ENCODE peak calls at places on chromosomes 11 and 22, in four cellular contexts. P is activated CD4-positive, alpha-beta T cell treated with anti-CD3 and anti-CD28 coated beads, Interleukin-2, amount 50 U/mL, for 48 hours; C is mammary epithelial cell; G is mesenchymal stem cell. Z is an unnamed sample.

GRCh38 chr22:20663137-20663828 is 110.6 kb upstream of the SERPIND1 start:
- DNase-seq in C (peak), P (no peak), G (peak), Z (no peak)

GRCh38 chr11:46036969-46037368 is 84.3 kb downstream of the PHF21A start:
- DNase-seq in G (no peak), C (no peak), P (no peak), Z (no peak)

GRCh38 chr11:96456111-96456510 is 66.3 kb downstream of the JRKL start:
- DNase-seq in P (no peak), G (no peak), C (no peak), Z (no peak)

GRCh38 chr11:121237686-121238658 is 54.6 kb upstream of the SC5D start:
- DNase-seq in G (peak), P (peak), C (peak), Z (no peak)

GRCh38 chr11:57358991-57359390 is 20.8 kb downstream of the P2RX3 start:
- DNase-seq in P (no peak), G (no peak), C (no peak), Z (no peak)

GRCh38 chr22:29212738-29213137 is 7.0 kb downstream of the EMID1 start:
- DNase-seq in P (no peak), C (no peak), G (no peak), Z (no peak)

GRCh38 chr11:130909650-130910049 is 6.6 kb downstream of the SNX19 start:
- DNase-seq in G (peak), P (no peak), C (peak), Z (no peak)

GRCh38 chr11:121431820-121432526 is 20.1 kb upstream of the SORL1 start:
- DNase-seq in G (no peak), C (no peak), P (no peak), Z (no peak)

GRCh38 chr11:40393511-40393910 is 1065.9 kb downstream of the LRRC4C start:
- DNase-seq in G (no peak), C (no peak), P (no peak), Z (no peak)

GRCh38 chr22:19357270-19358105 is 66.0 kb upstream of the CLTCL1 start:
- DNase-seq in C (no peak), G (peak), P (no peak), Z (no peak)

GRCh38 chr11:45982656-45983470 is 60.4 kb downstream of the LARGE2 start:
- DNase-seq in G (peak), C (peak), P (peak), Z (peak)

GRCh38 chr11:124150684-124151083 is 32.5 kb upstream of the OR10D3 start:
- DNase-seq in G (no peak), C (no peak), P (no peak), Z (no peak)

GRCh38 chr11:102703826-102704493 is 1.6 kb downstream of the MMP27 start:
- DNase-seq in C (no peak), G (no peak), P (no peak), Z (no peak)

GRCh38 chr11:69382131-69383128 is 88.5 kb downstream of the MYEOV start:
- DNase-seq in G (no peak), P (no peak), C (no peak), Z (peak)

GRCh38 chr11:33934450-33934849 is 42.6 kb upstream of the LMO2 start:
- DNase-seq in C (no peak), G (no peak), P (no peak), Z (no peak)

GRCh38 chr11:109970516-109971183 is 122.5 kb upstream of the ZC3H12C start:
- DNase-seq in G (no peak), P (no peak), C (peak), Z (no peak)

GRCh38 chr11:66987158-66987620 is 12.1 kb downstream of the C11orf86 start:
- DNase-seq in P (no peak), C (no peak), G (no peak), Z (peak)

GRCh38 chr11:26143553-26144308 is 188.2 kb upstream of the ANO3 start:
- DNase-seq in C (no peak), G (no peak), P (no peak), Z (no peak)

GRCh38 chr11:2951235-2952110 is 22.3 kb upstream of the PHLDA2 start:
- DNase-seq in C (peak), P (no peak), G (peak), Z (no peak)

GRCh38 chr11:33089776-33090175 is 50.4 kb downstream of the TCP11L1 start:
- DNase-seq in P (no peak), C (peak), G (peak), Z (no peak)

GRCh38 chr22:48629631-48630443 is 1197.8 kb downstream of the BRD1 start:
- DNase-seq in P (no peak), G (no peak), C (no peak), Z (no peak)

GRCh38 chr11:131169057-131169456 is 201.4 kb upstream of the NTM start:
- DNase-seq in P (no peak), C (no peak), G (no peak), Z (no peak)

GRCh38 chr11:68371176-68372041 is 59.0 kb downstream of the LRP5 start:
- DNase-seq in G (peak), C (no peak), P (no peak), Z (no peak)

GRCh38 chr11:87235366-87235765 is 197.6 kb downstream of the TMEM135 start:
- DNase-seq in C (no peak), G (no peak), P (no peak), Z (no peak)

GRCh38 chr11:119470316-119471266 is 47.6 kb upstream of the THY1 start:
- DNase-seq in C (peak), G (peak), P (no peak), Z (no peak)

GRCh38 chr22:47965896-47966295 is 1203.4 kb downstream of the TBC1D22A start:
- DNase-seq in C (no peak), P (no peak), G (no peak), Z (no peak)

GRCh38 chr22:24830205-24830979 is 24.4 kb downstream of the SGSM1 start:
- DNase-seq in P (no peak), C (no peak), G (no peak), Z (no peak)

GRCh38 chr11:131678658-131679340 is 308.4 kb downstream of the NTM start:
- DNase-seq in C (no peak), P (no peak), G (no peak), Z (no peak)

GRCh38 chr22:31179345-31179744 is 19.4 kb downstream of the RNF185 start:
- DNase-seq in C (peak), G (peak), P (no peak), Z (no peak)

GRCh38 chr11:45213717-45214116 is 67.3 kb downstream of the PRDM11 start:
- DNase-seq in G (no peak), C (no peak), P (no peak), Z (no peak)

GRCh38 chr11:61826930-61827572 is 1.0 kb upstream of the FADS2 start:
- DNase-seq in P (no peak), G (no peak), C (no peak), Z (no peak)

GRCh38 chr11:19218801-19219460 is 17.1 kb upstream of the CSRP3 start:
- DNase-seq in G (no peak), P (no peak), C (no peak), Z (peak)

GRCh38 chr11:32307921-32308320 is 127.4 kb downstream of the WT1 start:
- DNase-seq in C (no peak), P (no peak), G (no peak), Z (no peak)

GRCh38 chr11:36292311-36292722 is 3.1 kb upstream of the COMMD9 start:
- DNase-seq in C (peak), P (peak), G (peak), Z (peak)